ENCODE peak calls at places on chromosomes 12 and 14, in ten cellular contexts. V, M, G, J, W, Q, F, S, C and K are unnamed samples.

GRCh38 chr14:87824261-87824660 is 168.7 kb downstream of the GALC start:
- DNase-seq in W (no peak), C (no peak), J (no peak), G (no peak), M (no peak), F (no peak), V (no peak), Q (no peak), S (no peak), K (no peak)

GRCh38 chr14:94592457-94592856 is 11.2 kb downstream of the SERPINA5 start:
- DNase-seq in C (no peak), S (no peak), F (no peak), W (no peak), V (no peak), G (no peak), J (no peak), Q (no peak), M (no peak), K (no peak)

GRCh38 chr14:68782091-68782981 is 10.5 kb downstream of the ZFP36L1 start:
- DNase-seq in F (no peak), Q (no peak), S (no peak), G (peak; percentile 4), C (peak; percentile 65), J (peak; percentile 77), V (no peak), W (no peak), M (no peak), K (no peak)

GRCh38 chr12:104454997-104455396 is 1.8 kb upstream of the CHST11 start:
- DNase-seq in Q (peak; percentile 33), F (no peak), W (no peak), M (no peak), G (no peak), S (peak; percentile 63), V (no peak), C (peak; percentile 38), J (no peak), K (no peak)

GRCh38 chr12:125408718-125409117 is 343.5 kb downstream of the AACS start:
- DNase-seq in J (no peak), W (no peak), Q (no peak), C (no peak), M (no peak), F (no peak), V (no peak), G (no peak), S (no peak), K (no peak)

GRCh38 chr12:51819851-51820720 is 28.4 kb downstream of the FIGNL2 start:
- DNase-seq in S (peak; percentile 77), C (no peak), F (peak; percentile 36), M (no peak), J (no peak), V (peak; percentile 60), G (no peak), W (no peak), Q (no peak), K (no peak)

GRCh38 chr12:27385756-27386155 is 53.1 kb downstream of the BMAL2 start:
- DNase-seq in G (no peak), J (no peak), W (no peak), Q (no peak), M (no peak), V (no peak), C (no peak), S (no peak), F (no peak), K (no peak)

GRCh38 chr14:72708708-72709475 is 185.0 kb downstream of the DPF3 start:
- DNase-seq in V (no peak), Q (no peak), S (no peak), C (no peak), F (no peak), G (peak; percentile 45), W (no peak), M (no peak), J (no peak), K (no peak)

GRCh38 chr12:25994901-25995625 is 36.6 kb downstream of the RASSF8 start:
- DNase-seq in S (no peak), J (no peak), W (no peak), Q (no peak), C (no peak), M (no peak), F (no peak), V (no peak), G (no peak), K (no peak)

GRCh38 chr12:130707571-130707891 is 8.6 kb downstream of the RIMBP2 start:
- DNase-seq in C (no peak), W (no peak), M (no peak), J (no peak), F (peak; percentile 36), G (no peak), V (no peak), Q (no peak), S (no peak), K (no peak)

GRCh38 chr14:34843011-34843554 is 32.1 kb downstream of the BAZ1A start:
- DNase-seq in W (no peak), F (no peak), Q (peak; percentile 57), S (peak; percentile 55), C (no peak), V (no peak), M (no peak), J (no peak), G (no peak), K (no peak)

GRCh38 chr12:7905071-7905470 is 30.9 kb downstream of the SLC2A3 start:
- DNase-seq in W (no peak), J (no peak), C (no peak), S (no peak), Q (peak; percentile 82), F (no peak), G (no peak), V (no peak), M (no peak), K (no peak)

GRCh38 chr14:42391146-42391821 is 784.6 kb downstream of the LRFN5 start:
- DNase-seq in F (no peak), G (no peak), V (no peak), S (no peak), Q (no peak), M (no peak), J (no peak), W (no peak), C (no peak), K (no peak)

GRCh38 chr12:45912774-45913173 is 77.6 kb downstream of the SCAF11 start:
- DNase-seq in W (no peak), C (no peak), Q (peak; percentile 30), F (no peak), M (no peak), S (no peak), J (no peak), G (no peak), V (no peak), K (no peak)

GRCh38 chr12:106566771-106567170 is 16.0 kb upstream of the RFX4 start:
- DNase-seq in F (no peak), Q (no peak), W (no peak), G (no peak), C (no peak), S (no peak), M (no peak), V (no peak), J (no peak), K (no peak)

GRCh38 chr14:54881235-54881760 is 21.3 kb downstream of the GCH1 start:
- DNase-seq in C (no peak), S (no peak), G (no peak), M (peak; percentile 31), J (peak; percentile 57), V (no peak), W (no peak), Q (no peak), F (no peak), K (no peak)
- H3K4me3 ChIP-seq in C (peak overlapping the region; percentile 37), S (peak overlapping the region; percentile 24), G (no peak overlapping the region), M (peak overlapping the region; percentile 43), J (peak overlapping the region; percentile 77), V (peak overlapping the region; percentile 30), W (peak overlapping the region; percentile 46), Q (peak overlapping the region; percentile 85), F (peak overlapping the region; percentile 53), K (peak overlapping the region; percentile 22)

GRCh38 chr14:31243860-31244259 is 36.3 kb upstream of the HECTD1 start:
- DNase-seq in Q (no peak), W (no peak), C (no peak), V (no peak), S (no peak), F (no peak), M (no peak), G (peak; percentile 51), J (no peak), K (no peak)
- H3K4me3 ChIP-seq in Q (no peak overlapping the region), W (no peak overlapping the region), C (no peak overlapping the region), V (no peak overlapping the region), S (no peak overlapping the region), F (no peak overlapping the region), M (no peak overlapping the region), G (no peak overlapping the region), J (no peak overlapping the region), K (no peak overlapping the region)

GRCh38 chr14:103045387-103045869 is 11.9 kb downstream of the CDC42BPB start:
- DNase-seq in V (peak; percentile 20), M (no peak), Q (no peak), G (no peak), W (no peak), J (no peak), C (no peak), S (no peak), F (no peak), K (no peak)
- H3K4me3 ChIP-seq in V (no peak overlapping the region), M (no peak overlapping the region), Q (no peak overlapping the region), G (no peak overlapping the region), W (no peak overlapping the region), J (no peak overlapping the region), C (no peak overlapping the region), S (no peak overlapping the region), F (no peak overlapping the region), K (no peak overlapping the region)

GRCh38 chr14:49598479-49599301 is at the start of gene LRR1:
- DNase-seq in V (peak; percentile 84), G (peak; percentile 89), S (peak; percentile 91), F (peak; percentile 92), Q (peak; percentile 90), J (peak; percentile 91), W (peak; percentile 80), M (peak; percentile 83), C (peak; percentile 89), K (peak; percentile 79)

GRCh38 chr14:49598182-49598478 is 610 bp upstream of the LRR1 start:
- DNase-seq in V (no peak), S (no peak), G (no peak), F (no peak), W (no peak), C (no peak), Q (no peak), M (no peak), J (no peak), K (no peak)

GRCh38 chr14:49594347-49595089 is 4.2 kb upstream of the LRR1 start:
- DNase-seq in W (no peak), F (no peak), G (peak; percentile 68), Q (peak; percentile 93), C (no peak), J (no peak), V (no peak), S (peak; percentile 38), M (no peak), K (no peak)

GRCh38 chr14:49589387-49589786 is 3.2 kb upstream of the RPS29 start:
- DNase-seq in M (no peak), W (no peak), Q (no peak), V (no peak), G (no peak), F (no peak), C (no peak), S (no peak), J (no peak), K (no peak)

DNA sequence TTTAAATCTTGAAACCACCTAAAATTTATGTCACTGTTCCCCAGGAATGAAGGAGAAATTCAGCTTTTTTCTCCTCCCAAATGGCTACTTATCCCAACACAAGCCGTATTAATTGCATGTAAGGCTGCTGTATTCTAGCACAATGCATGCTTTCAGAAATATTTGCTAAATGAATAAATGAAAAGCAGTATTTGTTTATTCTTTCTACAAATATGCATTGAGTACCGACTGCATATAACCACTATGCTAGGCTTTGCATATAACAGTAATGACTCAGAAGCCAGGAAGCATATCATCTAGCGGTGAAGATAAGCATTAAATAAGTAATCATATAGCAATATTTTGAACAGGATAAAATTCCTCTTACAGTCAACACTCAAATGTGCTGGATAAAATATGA is 5.7 kb upstream of the LRR1 start:
- DNase-seq in F (no peak), S (no peak), J (no peak), C (no peak), W (no peak), G (no peak), Q (peak; percentile 40), M (no peak), V (no peak), K (no peak)
- H3K4me3 ChIP-seq in F (no peak overlapping the region), S (no peak overlapping the region), J (no peak overlapping the region), C (no peak overlapping the region), W (no peak overlapping the region), G (no peak overlapping the region), Q (no peak overlapping the region), M (no peak overlapping the region), V (no peak overlapping the region), K (no peak overlapping the region)